ENCODE peak calls at places on chromosomes 13 and 19, in ten cellular contexts. I is anterior cingulate cortex; E is mammary epithelial cell; S is left lobe of liver; Z is stimulated activated CD8-positive, alpha-beta memory T cell treated with anti-CD3 and anti-CD28 coated beads, Interleukin-4, amount 100 ng/mL, for 1 hour; O is Right ventricle myocardium superior; T is naive thymus-derived CD8-positive, alpha-beta T cell; R is omental fat pad; G is Calu3; B is HFFc6. J is an unnamed sample.

GRCh38 chr13:73057284-73058025 is 1.4 kb upstream of the KLF5 start:
- DNase-seq in B (no peak), G (no peak), S (no peak), T (no peak), E (no peak), I (no peak), R (no peak), O (no peak), Z (no peak), J (no peak)

GRCh38 chr19:18846862-18847515 is 15.2 kb downstream of the UPF1 start:
- DNase-seq in B (peak; percentile 73), O (peak; percentile 90), R (peak; percentile 55), I (peak; percentile 62), T (peak; percentile 62), S (peak; percentile 76), E (peak; percentile 59), G (peak; percentile 65), Z (peak; percentile 39), J (no peak)

GRCh38 chr19:4657262-4657661 is 12.9 kb downstream of the MYDGF start:
- DNase-seq in S (no peak), E (no peak), B (no peak), Z (no peak), I (no peak), O (no peak), G (no peak), R (no peak), T (no peak), J (no peak)

GRCh38 chr13:111530137-111530536 is 209.7 kb downstream of the TEX29 start:
- DNase-seq in G (no peak), R (no peak), B (no peak), S (no peak), T (no peak), Z (no peak), O (no peak), E (no peak), I (no peak), J (no peak)

GRCh38 chr13:66977156-66977555 is 253.0 kb downstream of the PCDH9 start:
- DNase-seq in O (no peak), I (no peak), S (no peak), Z (no peak), G (no peak), T (no peak), B (no peak), E (no peak), R (no peak), J (no peak)

GRCh38 chr19:38228491-38229439 is 4.7 kb upstream of the DPF1 start:
- DNase-seq in Z (no peak), G (no peak), O (no peak), B (no peak), I (peak; percentile 42), R (no peak), T (no peak), S (no peak), E (no peak), J (no peak)

GRCh38 chr19:12647047-12647446 is 19.5 kb downstream of the MAN2B1 start:
- DNase-seq in T (no peak), G (no peak), Z (no peak), R (no peak), I (no peak), O (no peak), B (no peak), S (no peak), E (no peak), J (no peak)

GRCh38 chr19:54418930-54419800 is 3.9 kb downstream of the TTYH1 start:
- DNase-seq in R (no peak), G (no peak), E (no peak), B (no peak), O (no peak), I (no peak), T (no peak), S (no peak), Z (no peak), J (no peak)

GRCh38 chr13:84641491-84641890 is 759.2 kb upstream of the SLITRK1 start:
- DNase-seq in O (no peak), I (no peak), Z (no peak), S (no peak), G (no peak), T (no peak), R (no peak), B (peak; percentile 77), E (peak; percentile 32), J (no peak)

GRCh38 chr19:28430214-28430613 is 782.7 kb downstream of the UQCRFS1 start:
- DNase-seq in B (no peak), O (no peak), I (no peak), G (no peak), S (no peak), T (no peak), E (no peak), R (no peak), Z (no peak), J (no peak)

GRCh38 chr19:17755977-17756670 is 4.8 kb downstream of the FCHO1 start:
- DNase-seq in Z (no peak), B (no peak), O (no peak), R (no peak), E (no peak), T (peak; percentile 41), G (peak; percentile 39), S (no peak), I (peak; percentile 85), J (no peak)

GRCh38 chr19:21947775-21948174 is 63.0 kb downstream of the ZNF208 start:
- DNase-seq in O (no peak), S (no peak), T (no peak), E (no peak), I (no peak), B (no peak), R (no peak), Z (no peak), G (no peak), J (no peak)

GRCh38 chr13:101258071-101258470 is 158.2 kb downstream of the NALCN start:
- DNase-seq in G (peak; percentile 31), E (peak; percentile 64), O (no peak), Z (no peak), R (no peak), S (no peak), T (no peak), B (peak; percentile 87), I (no peak), J (peak; percentile 100)

GRCh38 chr13:33174491-33174890 is 111.1 kb downstream of the STARD13 start:
- DNase-seq in B (no peak), E (no peak), G (no peak), Z (no peak), R (no peak), O (no peak), T (no peak), I (no peak), S (no peak), J (no peak)

GRCh38 chr13:42409061-42409460 is 137.1 kb downstream of the AKAP11 start:
- DNase-seq in E (no peak), B (no peak), Z (no peak), I (no peak), T (no peak), O (no peak), S (no peak), R (no peak), G (no peak), J (no peak)

GRCh38 chr19:28667348-28667977 is 545.5 kb downstream of the UQCRFS1 start:
- DNase-seq in O (no peak), B (no peak), R (no peak), S (no peak), G (no peak), Z (no peak), T (no peak), I (no peak), E (peak; percentile 2), J (no peak)

GRCh38 chr13:45258339-45258685 is 57.5 kb upstream of the KCTD4 start:
- DNase-seq in G (no peak), Z (no peak), B (no peak), T (no peak), S (no peak), O (no peak), I (no peak), E (no peak), R (no peak), J (no peak)

GRCh38 chr13:33509642-33510229 is 224.2 kb upstream of the STARD13 start:
- DNase-seq in Z (no peak), O (peak; percentile 48), B (peak; percentile 41), R (no peak), I (peak; percentile 11), G (peak; percentile 16), E (no peak), S (no peak), T (no peak), J (no peak)

GRCh38 chr19:10737680-10738079 is 19.8 kb downstream of the DNM2 start:
- DNase-seq in B (no peak), R (no peak), G (no peak), E (no peak), I (no peak), Z (no peak), S (no peak), O (no peak), T (no peak), J (no peak)

GRCh38 chr19:33064117-33064777 is 441 bp downstream of the RHPN2 start:
- DNase-seq in B (no peak), G (peak; percentile 86), S (peak; percentile 77), O (no peak), E (no peak), T (no peak), I (no peak), R (no peak), Z (no peak), J (no peak)

GRCh38 chr19:44072543-44073401 is 813 bp downstream of the ZNF284 start:
- DNase-seq in R (no peak), O (no peak), S (no peak), Z (no peak), G (peak; percentile 7), E (peak; percentile 5), T (no peak), I (no peak), B (no peak), J (no peak)

GRCh38 chr13:106649495-106649894 is 81.6 kb upstream of the ARGLU1 start:
- DNase-seq in E (peak; percentile 43), T (no peak), I (no peak), Z (no peak), S (no peak), B (no peak), G (peak; percentile 35), R (no peak), O (no peak), J (no peak)

GRCh38 chr19:29524201-29524911 is 1.4 kb upstream of the VSTM2B start:
- DNase-seq in S (no peak), R (no peak), I (peak; percentile 54), T (no peak), E (peak; percentile 1), O (no peak), Z (no peak), B (no peak), G (no peak), J (no peak)

GRCh38 chr13:44313674-44314073 is 60.0 kb upstream of the SERP2 start:
- DNase-seq in T (no peak), S (no peak), I (no peak), O (no peak), R (no peak), Z (no peak), G (peak; percentile 6), E (peak; percentile 94), B (peak; percentile 83), J (no peak)

GRCh38 chr19:7772752-7773291 is 9.8 kb downstream of the CLEC4M start:
- DNase-seq in G (no peak), B (no peak), S (no peak), Z (no peak), O (no peak), E (peak; percentile 76), I (no peak), R (no peak), T (no peak), J (no peak)

GRCh38 chr19:16125738-16126495 is 14.2 kb downstream of the RAB8A start:
- DNase-seq in O (no peak), Z (no peak), S (no peak), B (no peak), E (no peak), T (no peak), G (no peak), R (no peak), I (no peak), J (no peak)

GRCh38 chr13:112877066-112877465 is 91.9 kb upstream of the MCF2L start:
- DNase-seq in T (no peak), R (no peak), B (no peak), O (no peak), Z (no peak), S (no peak), I (no peak), G (no peak), E (no peak), J (no peak)

GRCh38 chr13:59823495-59823894 is 340.2 kb downstream of the DIAPH3 start:
- DNase-seq in I (no peak), S (no peak), G (no peak), O (no peak), B (peak; percentile 64), R (no peak), T (no peak), Z (no peak), E (peak; percentile 43), J (peak; percentile 46)

J was measured in SW 1271.